ENCODE peak calls at places on chromosomes 1 and 21, in four cellular contexts. One of them, this sample, is unnamed.

GRCh38 chr1:154607084-154607747 is 770 bp downstream of the ADAR start:
- DNase-seq in H1: no peak
- DNase-seq in K562: no peak
- DNase-seq in GM12878: no peak
- DNase-seq in this sample: peak

GRCh38 chr21:32597205-32597604 is 11.9 kb upstream of the TCP10L start:
- DNase-seq in H1: no peak
- DNase-seq in K562: no peak
- DNase-seq in GM12878: no peak
- DNase-seq in this sample: peak

GRCh38 chr1:215547009-215547408 is 20.1 kb upstream of the KCTD3 start:
- DNase-seq in H1: no peak
- DNase-seq in K562: no peak
- DNase-seq in GM12878: no peak
- DNase-seq in this sample: no peak

GRCh38 chr1:1875932-1876331 is 15.0 kb downstream of the GNB1 start:
- DNase-seq in H1: no peak
- DNase-seq in K562: no peak
- DNase-seq in GM12878: no peak
- DNase-seq in this sample: no peak

GRCh38 chr1:63835075-63835633 is 61.3 kb downstream of the ROR1 start:
- DNase-seq in H1: no peak
- DNase-seq in K562: no peak
- DNase-seq in GM12878: no peak
- DNase-seq in this sample: no peak

GRCh38 chr1:12434174-12434573 is 183.8 kb downstream of the DHRS3 start:
- DNase-seq in H1: no peak
- DNase-seq in K562: no peak
- DNase-seq in GM12878: peak
- DNase-seq in this sample: no peak

GRCh38 chr1:20307026-20307425 is 16.4 kb downstream of the VWA5B1 start:
- DNase-seq in H1: no peak
- DNase-seq in K562: no peak
- DNase-seq in GM12878: no peak
- DNase-seq in this sample: no peak

GRCh38 chr1:108703939-108704338 is 8.8 kb upstream of the FNDC7 start:
- DNase-seq in H1: no peak
- DNase-seq in K562: no peak
- DNase-seq in GM12878: no peak
- DNase-seq in this sample: no peak

GRCh38 chr21:44441581-44442265 is 13.6 kb upstream of the LRRC3 start:
- DNase-seq in H1: no peak
- DNase-seq in K562: no peak
- DNase-seq in GM12878: no peak
- DNase-seq in this sample: no peak

GRCh38 chr1:30733520-30733919 is 10.1 kb upstream of the MATN1 start:
- DNase-seq in H1: no peak
- DNase-seq in K562: peak
- DNase-seq in GM12878: no peak
- DNase-seq in this sample: no peak

GRCh38 chr1:231931846-231932454 is 305.4 kb downstream of the DISC1 start:
- DNase-seq in H1: peak
- DNase-seq in K562: peak
- DNase-seq in GM12878: no peak
- DNase-seq in this sample: no peak

GRCh38 chr21:35226302-35226701 is 177.2 kb upstream of the RUNX1 start:
- DNase-seq in H1: no peak
- DNase-seq in K562: no peak
- DNase-seq in GM12878: no peak
- DNase-seq in this sample: peak

GRCh38 chr1:214662386-214662785 is 59.4 kb downstream of the CENPF start:
- DNase-seq in H1: no peak
- DNase-seq in K562: no peak
- DNase-seq in GM12878: no peak
- DNase-seq in this sample: no peak

GRCh38 chr1:201542166-201543045 is 3.5 kb downstream of the NAV1 start:
- DNase-seq in H1: no peak
- DNase-seq in K562: no peak
- DNase-seq in GM12878: no peak
- DNase-seq in this sample: no peak

GRCh38 chr1:215005656-215006335 is 76.7 kb upstream of the KCNK2 start:
- DNase-seq in H1: no peak
- DNase-seq in K562: no peak
- DNase-seq in GM12878: no peak
- DNase-seq in this sample: no peak

GRCh38 chr21:20783611-20784010 is 214.6 kb upstream of the NCAM2 start:
- DNase-seq in H1: no peak
- DNase-seq in K562: no peak
- DNase-seq in GM12878: no peak
- DNase-seq in this sample: no peak

GRCh38 chr1:19815801-19816736 is 986 bp upstream of the RNF186 start:
- DNase-seq in H1: no peak
- DNase-seq in K562: no peak
- DNase-seq in GM12878: no peak
- DNase-seq in this sample: peak

GRCh38 chr1:77984629-77985028 is 5.8 kb upstream of the FUBP1 start:
- DNase-seq in H1: no peak
- DNase-seq in K562: no peak
- DNase-seq in GM12878: no peak
- DNase-seq in this sample: no peak

GRCh38 chr21:45186709-45187108 is 101.0 kb downstream of the POFUT2 start:
- DNase-seq in H1: no peak
- DNase-seq in K562: no peak
- DNase-seq in GM12878: no peak
- DNase-seq in this sample: no peak

GRCh38 chr1:183832472-183832871 is 27.6 kb downstream of the RGL1 start:
- DNase-seq in H1: no peak
- DNase-seq in K562: no peak
- DNase-seq in GM12878: no peak
- DNase-seq in this sample: no peak

GRCh38 chr1:65429806-65430205 is 9.3 kb downstream of the LEPR start:
- DNase-seq in H1: no peak
- DNase-seq in K562: no peak
- DNase-seq in GM12878: no peak
- DNase-seq in this sample: no peak

GRCh38 chr1:187839873-187840272 is 1011.1 kb downstream of the PLA2G4A start:
- DNase-seq in H1: no peak
- DNase-seq in K562: no peak
- DNase-seq in GM12878: no peak
- DNase-seq in this sample: no peak

GRCh38 chr1:31957701-31958674 is 19.8 kb upstream of the PTP4A2 start:
- DNase-seq in H1: no peak
- DNase-seq in K562: peak
- DNase-seq in GM12878: peak
- DNase-seq in this sample: no peak

GRCh38 chr1:45410850-45411509 is 70.7 kb upstream of the MUTYH start:
- DNase-seq in H1: no peak
- DNase-seq in K562: no peak
- DNase-seq in GM12878: no peak
- DNase-seq in this sample: no peak

GRCh38 chr1:57881696-57882095 is 457.8 kb upstream of the DAB1 start:
- DNase-seq in H1: no peak
- DNase-seq in K562: no peak
- DNase-seq in GM12878: no peak
- DNase-seq in this sample: no peak

GRCh38 chr1:57889686-57890360 is 466.0 kb upstream of the DAB1 start:
- DNase-seq in H1: no peak
- DNase-seq in K562: no peak
- DNase-seq in GM12878: no peak
- DNase-seq in this sample: no peak

GRCh38 chr1:57887973-57888491 is 464.2 kb upstream of the DAB1 start:
- DNase-seq in H1: no peak
- DNase-seq in K562: no peak
- DNase-seq in GM12878: no peak
- DNase-seq in this sample: no peak

GRCh38 chr1:57883145-57883699 is 459.4 kb upstream of the DAB1 start:
- DNase-seq in H1: no peak
- DNase-seq in K562: no peak
- DNase-seq in GM12878: no peak
- DNase-seq in this sample: no peak

GRCh38 chr1:57886376-57886775 is 462.5 kb upstream of the DAB1 start:
- DNase-seq in H1: no peak
- DNase-seq in K562: no peak
- DNase-seq in GM12878: no peak
- DNase-seq in this sample: no peak
- TF ChIP-seq EZH2 in H1: no peak
- TF ChIP-seq EZH2 in K562: no peak
- TF ChIP-seq EZH2 in GM12878: no peak
- TF ChIP-seq EZH2 in this sample: no peak

DNA sequence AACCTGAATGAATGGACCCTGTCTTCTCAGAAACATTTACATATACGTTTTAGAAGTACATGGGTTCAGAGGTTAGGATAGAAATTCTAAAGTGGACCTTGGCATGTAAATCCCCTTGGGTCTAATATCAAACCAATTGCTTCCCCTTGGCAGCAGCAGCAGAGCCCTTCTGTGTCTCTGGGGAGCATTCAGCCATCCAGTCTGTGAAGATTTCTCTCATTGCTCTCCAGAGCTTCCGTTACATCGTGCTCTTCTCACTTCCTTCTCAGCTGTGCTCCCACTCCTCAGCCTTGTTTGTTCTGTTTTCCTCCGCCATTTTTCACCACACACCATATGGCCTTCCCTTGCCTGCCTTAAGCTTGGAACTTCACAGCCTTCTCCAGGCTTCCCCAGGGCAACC is 61.5 kb upstream of the ATP1B1 start:
- DNase-seq in H1: no peak
- DNase-seq in K562: no peak
- DNase-seq in GM12878: peak
- DNase-seq in this sample: no peak
- TF ChIP-seq CBX5 in H1: no peak
- TF ChIP-seq CBX5 in K562: no peak
- TF ChIP-seq CBX5 in GM12878: no peak
- TF ChIP-seq CBX5 in this sample: no peak

GRCh38 chr1:202644219-202645096 is 65.8 kb downstream of the SYT2 start:
- DNase-seq in H1: no peak
- DNase-seq in K562: no peak
- DNase-seq in GM12878: no peak
- DNase-seq in this sample: no peak

GRCh38 chr1:202642212-202642611 is 68.0 kb downstream of the SYT2 start:
- DNase-seq in H1: no peak
- DNase-seq in K562: no peak
- DNase-seq in GM12878: no peak
- DNase-seq in this sample: no peak

GRCh38 chr1:202645097-202645476 is 65.2 kb downstream of the SYT2 start:
- DNase-seq in H1: no peak
- DNase-seq in K562: no peak
- DNase-seq in GM12878: no peak
- DNase-seq in this sample: no peak

GRCh38 chr1:202642619-202643291 is 67.5 kb downstream of the SYT2 start:
- DNase-seq in H1: no peak
- DNase-seq in K562: no peak
- DNase-seq in GM12878: no peak
- DNase-seq in this sample: no peak

GRCh38 chr1:202643397-202644218 is 66.6 kb downstream of the SYT2 start:
- DNase-seq in H1: no peak
- DNase-seq in K562: peak
- DNase-seq in GM12878: no peak
- DNase-seq in this sample: no peak
- TF ChIP-seq EZH2 in H1: peak
- TF ChIP-seq EZH2 in K562: no peak
- TF ChIP-seq EZH2 in GM12878: no peak
- TF ChIP-seq EZH2 in this sample: no peak

GRCh38 chr1:42759114-42759513 is 7.7 kb downstream of the P3H1 start:
- DNase-seq in H1: no peak
- DNase-seq in K562: no peak
- DNase-seq in GM12878: no peak
- DNase-seq in this sample: no peak
- TF ChIP-seq CBX5 in H1: no peak
- TF ChIP-seq CBX5 in K562: no peak
- TF ChIP-seq CBX5 in GM12878: no peak
- TF ChIP-seq CBX5 in this sample: no peak

GRCh38 chr1:47415728-47416318 is at the start of gene FOXE3:
- DNase-seq in H1: no peak
- DNase-seq in K562: no peak
- DNase-seq in GM12878: no peak
- DNase-seq in this sample: no peak

GRCh38 chr1:47418122-47418521 is 2.0 kb downstream of the FOXE3 start:
- DNase-seq in H1: no peak
- DNase-seq in K562: no peak
- DNase-seq in GM12878: no peak
- DNase-seq in this sample: no peak

GRCh38 chr1:47418681-47419272 is 2.7 kb downstream of the FOXE3 start:
- DNase-seq in H1: no peak
- DNase-seq in K562: no peak
- DNase-seq in GM12878: no peak
- DNase-seq in this sample: no peak

GRCh38 chr1:47417129-47418044 is 1.3 kb downstream of the FOXE3 start:
- DNase-seq in H1: no peak
- DNase-seq in K562: no peak
- DNase-seq in GM12878: no peak
- DNase-seq in this sample: no peak

GRCh38 chr1:47416319-47417128 is 439 bp downstream of the FOXE3 start:
- DNase-seq in H1: no peak
- DNase-seq in K562: no peak
- DNase-seq in GM12878: no peak
- DNase-seq in this sample: no peak
- TF ChIP-seq EZH2 in H1: peak
- TF ChIP-seq EZH2 in K562: no peak
- TF ChIP-seq EZH2 in GM12878: no peak
- TF ChIP-seq EZH2 in this sample: no peak

This sample was measured in HepG2.